ENCODE peak calls at places on chromosome 10, in four cellular contexts. One of them, this sample, is unnamed.

GRCh38 chr10:58921366-58921947 is 255.0 kb upstream of the PHYHIPL start:
- DNase-seq in activated T-cell treated with anti-CD3 and anti-CD28 coated beads, Interleukin-2, amount 50 U/mL, for 4 hours: no peak
- DNase-seq in G401: no peak
- DNase-seq in fibroblast of mammary gland: no peak
- DNase-seq in this sample: no peak

GRCh38 chr10:91076991-91077548 is 143.4 kb upstream of the PCGF5 start:
- DNase-seq in activated T-cell treated with anti-CD3 and anti-CD28 coated beads, Interleukin-2, amount 50 U/mL, for 4 hours: no peak
- DNase-seq in G401: peak
- DNase-seq in fibroblast of mammary gland: no peak
- DNase-seq in this sample: no peak

GRCh38 chr10:69572159-69573055 is 815 bp downstream of the NEUROG3 start:
- DNase-seq in activated T-cell treated with anti-CD3 and anti-CD28 coated beads, Interleukin-2, amount 50 U/mL, for 4 hours: no peak
- DNase-seq in G401: no peak
- DNase-seq in fibroblast of mammary gland: peak
- DNase-seq in this sample: peak

GRCh38 chr10:62033108-62033507 is 131.6 kb downstream of the ARID5B start:
- DNase-seq in activated T-cell treated with anti-CD3 and anti-CD28 coated beads, Interleukin-2, amount 50 U/mL, for 4 hours: no peak
- DNase-seq in G401: no peak
- DNase-seq in fibroblast of mammary gland: no peak
- DNase-seq in this sample: no peak

GRCh38 chr10:93152136-93152535 is 78.4 kb downstream of the CYP26A1 start:
- DNase-seq in activated T-cell treated with anti-CD3 and anti-CD28 coated beads, Interleukin-2, amount 50 U/mL, for 4 hours: no peak
- DNase-seq in G401: no peak
- DNase-seq in fibroblast of mammary gland: peak
- DNase-seq in this sample: no peak

GRCh38 chr10:26801274-26801673 is 59.5 kb downstream of the ABI1 start:
- DNase-seq in activated T-cell treated with anti-CD3 and anti-CD28 coated beads, Interleukin-2, amount 50 U/mL, for 4 hours: no peak
- DNase-seq in G401: no peak
- DNase-seq in fibroblast of mammary gland: no peak
- DNase-seq in this sample: no peak

GRCh38 chr10:29915116-29915785 is 144.1 kb downstream of the JCAD start:
- DNase-seq in activated T-cell treated with anti-CD3 and anti-CD28 coated beads, Interleukin-2, amount 50 U/mL, for 4 hours: no peak
- DNase-seq in G401: peak
- DNase-seq in fibroblast of mammary gland: no peak
- DNase-seq in this sample: no peak

GRCh38 chr10:52319926-52320325 is 5.8 kb downstream of the DKK1 start:
- DNase-seq in activated T-cell treated with anti-CD3 and anti-CD28 coated beads, Interleukin-2, amount 50 U/mL, for 4 hours: no peak
- DNase-seq in G401: no peak
- DNase-seq in fibroblast of mammary gland: peak
- DNase-seq in this sample: no peak

GRCh38 chr10:97003151-97003803 is 171.2 kb downstream of the LCOR start:
- DNase-seq in activated T-cell treated with anti-CD3 and anti-CD28 coated beads, Interleukin-2, amount 50 U/mL, for 4 hours: no peak
- DNase-seq in G401: no peak
- DNase-seq in fibroblast of mammary gland: no peak
- DNase-seq in this sample: no peak

GRCh38 chr10:79293841-79294705 is 53.2 kb upstream of the PPIF start:
- DNase-seq in activated T-cell treated with anti-CD3 and anti-CD28 coated beads, Interleukin-2, amount 50 U/mL, for 4 hours: no peak
- DNase-seq in G401: no peak
- DNase-seq in fibroblast of mammary gland: peak
- DNase-seq in this sample: no peak

GRCh38 chr10:17232276-17232987 is 4.4 kb downstream of the VIM start:
- DNase-seq in activated T-cell treated with anti-CD3 and anti-CD28 coated beads, Interleukin-2, amount 50 U/mL, for 4 hours: no peak
- DNase-seq in G401: no peak
- DNase-seq in fibroblast of mammary gland: peak
- DNase-seq in this sample: no peak

GRCh38 chr10:110698782-110699201 is 54.7 kb downstream of the RBM20 start:
- DNase-seq in activated T-cell treated with anti-CD3 and anti-CD28 coated beads, Interleukin-2, amount 50 U/mL, for 4 hours: no peak
- DNase-seq in G401: no peak
- DNase-seq in fibroblast of mammary gland: no peak
- DNase-seq in this sample: no peak

GRCh38 chr10:65090991-65091390 is 1569.8 kb downstream of the REEP3 start:
- DNase-seq in activated T-cell treated with anti-CD3 and anti-CD28 coated beads, Interleukin-2, amount 50 U/mL, for 4 hours: no peak
- DNase-seq in G401: no peak
- DNase-seq in fibroblast of mammary gland: no peak
- DNase-seq in this sample: no peak

GRCh38 chr10:15725603-15726002 is 5.9 kb upstream of the ITGA8 start:
- DNase-seq in activated T-cell treated with anti-CD3 and anti-CD28 coated beads, Interleukin-2, amount 50 U/mL, for 4 hours: no peak
- DNase-seq in G401: peak
- DNase-seq in fibroblast of mammary gland: peak
- DNase-seq in this sample: no peak

GRCh38 chr10:23917251-23917908 is 291.6 kb upstream of the KIAA1217 start:
- DNase-seq in activated T-cell treated with anti-CD3 and anti-CD28 coated beads, Interleukin-2, amount 50 U/mL, for 4 hours: no peak
- DNase-seq in G401: no peak
- DNase-seq in fibroblast of mammary gland: no peak
- DNase-seq in this sample: no peak

GRCh38 chr10:46223064-46223480 is 63.7 kb upstream of the ANTXRL start:
- DNase-seq in activated T-cell treated with anti-CD3 and anti-CD28 coated beads, Interleukin-2, amount 50 U/mL, for 4 hours: no peak
- DNase-seq in G401: no peak
- DNase-seq in fibroblast of mammary gland: no peak
- DNase-seq in this sample: no peak

This sample was measured in activated CD4-positive, alpha-beta T cell treated with anti-CD3 and anti-CD28 coated beads for 4 hours.